ENCODE peak calls at places on chromosomes 12 and 14, in ten cellular contexts. M, T, N, J, S, W, V, I, D and F are unnamed samples.

GRCh38 chr14:42407153-42407552 is 800.5 kb downstream of the LRFN5 start:
- DNase-seq in M (no peak), T (no peak), N (no peak), J (no peak), S (no peak), W (no peak), V (no peak), I (no peak), D (no peak), F (no peak)

GRCh38 chr12:94566345-94566744 is 84.0 kb downstream of the TMCC3 start:
- DNase-seq in M (peak), T (no peak), N (no peak), J (no peak), S (no peak), W (no peak), V (no peak), I (peak), D (peak), F (no peak)

GRCh38 chr12:54300732-54301427 is at the start of gene NFE2:
- DNase-seq in M (no peak), T (peak), N (no peak), J (peak), S (no peak), W (peak), V (peak), I (no peak), D (no peak), F (peak)

GRCh38 chr12:70590549-70591226 is 46.5 kb downstream of the PTPRB start:
- DNase-seq in M (no peak), T (no peak), N (no peak), J (no peak), S (no peak), W (no peak), V (no peak), I (no peak), D (no peak), F (no peak)

GRCh38 chr14:98548071-98548686 is 723.8 kb downstream of the BCL11B start:
- DNase-seq in M (no peak), T (no peak), N (no peak), J (no peak), S (no peak), W (no peak), V (no peak), I (no peak), D (no peak), F (no peak)

GRCh38 chr14:39374846-39375245 is 57.4 kb downstream of the FBXO33 start:
- DNase-seq in M (no peak), T (no peak), N (no peak), J (no peak), S (no peak), W (peak), V (no peak), I (no peak), D (no peak), F (no peak)

GRCh38 chr14:34649344-34649743 is 19.4 kb upstream of the SNX6 start:
- DNase-seq in M (no peak), T (no peak), N (no peak), J (no peak), S (no peak), W (peak), V (no peak), I (no peak), D (peak), F (no peak)

GRCh38 chr12:70043490-70044138 is 199.6 kb upstream of the CNOT2 start:
- DNase-seq in M (no peak), T (no peak), N (peak), J (no peak), S (no peak), W (no peak), V (no peak), I (no peak), D (no peak), F (no peak)

GRCh38 chr12:116028619-116029018 is 248.9 kb downstream of the MED13L start:
- DNase-seq in M (no peak), T (no peak), N (no peak), J (no peak), S (no peak), W (no peak), V (no peak), I (no peak), D (no peak), F (no peak)

GRCh38 chr14:53003776-53004175 is 52.9 kb upstream of the FERMT2 start:
- DNase-seq in M (no peak), T (no peak), N (no peak), J (no peak), S (no peak), W (no peak), V (no peak), I (no peak), D (no peak), F (no peak)

GRCh38 chr12:78403136-78403535 is 461.4 kb upstream of the SYT1 start:
- DNase-seq in M (no peak), T (no peak), N (no peak), J (no peak), S (no peak), W (peak), V (no peak), I (no peak), D (peak), F (no peak)